ENCODE peak calls at places on chromosome 16, in five cellular contexts. M is omental fat pad, Q is AG04450, J is heart right ventricle, Z is kidney. B is an unnamed sample.
A peak's percentile ranks its signal among the peaks of the same experiment; 100 is the strongest.

GRCh38 chr16:20915733-20916132 is 15.2 kb downstream of the LYRM1 start:
- DNase-seq in Z (no peak), J (no peak), Q (no peak), M (no peak), B (no peak)

GRCh38 chr16:51538707-51539604 is 387.9 kb upstream of the SALL1 start:
- DNase-seq in M (no peak), Z (no peak), Q (peak; percentile 67), J (no peak), B (no peak)

GRCh38 chr16:49890876-49891275 is 35.0 kb upstream of the ZNF423 start:
- DNase-seq in M (no peak), J (no peak), Q (no peak), Z (no peak), B (no peak)

GRCh38 chr16:75491876-75492275 is 3.4 kb downstream of the CHST6 start:
- DNase-seq in Q (no peak), Z (no peak), M (no peak), J (no peak), B (no peak)

GRCh38 chr16:28496844-28497243 is 2.4 kb downstream of the APOBR start:
- DNase-seq in Z (no peak), M (no peak), Q (no peak), J (no peak), B (no peak)

GRCh38 chr16:72835041-72835440 is 212.9 kb downstream of the ZFHX3 start:
- DNase-seq in Z (no peak), J (no peak), Q (no peak), M (no peak), B (no peak)

GRCh38 chr16:426906-427249 is 1.4 kb downstream of the RAB11FIP3 start:
- DNase-seq in Q (no peak), M (no peak), J (no peak), Z (no peak), B (no peak)

GRCh38 chr16:79997257-79997656 is 396.7 kb upstream of the MAF start:
- DNase-seq in Q (peak; percentile 2), J (no peak), Z (no peak), M (no peak), B (no peak)

GRCh38 chr16:72850021-72850420 is 197.9 kb downstream of the ZFHX3 start:
- DNase-seq in Z (no peak), Q (no peak), M (no peak), J (no peak), B (no peak)

GRCh38 chr16:83058376-83058775 is 431.6 kb downstream of the CDH13 start:
- DNase-seq in M (no peak), Z (no peak), J (no peak), Q (no peak), B (no peak)

GRCh38 chr16:57723170-57723569 is 12.4 kb upstream of the KATNB1 start:
- DNase-seq in Q (no peak), J (no peak), Z (no peak), M (no peak), B (no peak)
- TF ChIP-seq CTCF in Q (no peak), J (peak; percentile 9), Z (peak; percentile 23), M (no peak), B (peak; percentile 33)

DNA sequence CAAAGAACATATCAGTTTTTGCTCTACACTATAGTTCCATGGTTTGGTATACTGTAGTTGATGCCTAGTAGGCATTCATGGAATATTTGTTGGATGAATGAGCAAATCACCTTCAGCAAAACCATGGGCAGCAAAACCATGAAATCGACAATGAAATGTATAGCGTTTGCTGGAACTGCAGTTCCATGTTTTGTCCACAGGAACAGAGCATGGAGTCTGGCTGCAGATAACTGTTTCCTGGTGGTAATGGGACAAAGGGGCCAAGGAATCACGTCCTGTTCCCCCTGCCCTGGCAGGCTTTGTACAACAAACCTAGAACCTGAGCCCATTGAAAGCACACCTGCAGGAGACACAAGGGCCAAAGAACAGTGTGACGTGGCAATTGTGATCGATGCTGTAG is 101.1 kb downstream of the USP31 start:
- DNase-seq in Z (no peak), Q (no peak), M (no peak), J (no peak), B (no peak)
- TF ChIP-seq CTCF in Z (no peak), Q (no peak), M (no peak), J (no peak), B (peak; percentile 20)

GRCh38 chr16:30082545-30083090 is 6.8 kb downstream of the PPP4C start:
- DNase-seq in Q (no peak), J (no peak), Z (no peak), M (no peak), B (no peak)
- TF ChIP-seq CTCF in Q (peak; percentile 20), J (no peak), Z (no peak), M (no peak), B (no peak)

DNA sequence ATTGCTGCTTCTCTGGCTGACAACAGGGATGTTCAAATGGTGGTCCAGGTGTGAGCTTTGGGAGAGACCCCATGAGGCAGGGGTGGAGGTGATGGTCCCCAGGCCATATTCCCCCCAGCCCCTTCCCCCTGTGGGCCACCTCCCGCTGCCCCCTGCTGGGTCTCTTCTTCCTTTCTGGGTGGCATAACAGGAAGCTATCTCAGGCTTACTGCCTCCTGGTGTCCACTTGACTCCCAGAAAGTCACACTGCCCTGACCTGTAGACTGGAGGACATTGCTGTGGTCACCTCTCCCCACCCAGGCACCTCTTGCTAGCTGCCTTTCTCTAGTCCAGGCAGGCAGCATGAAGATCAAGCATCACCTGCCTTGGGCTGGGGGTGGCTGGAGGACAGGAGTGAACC is 46.4 kb upstream of the PLCG2 start:
- DNase-seq in J (no peak), Q (no peak), Z (no peak), M (no peak), B (no peak)
- TF ChIP-seq CTCF in J (no peak), Q (no peak), Z (no peak), M (no peak), B (no peak)

GRCh38 chr16:57720142-57720575 is 15.4 kb upstream of the KATNB1 start:
- DNase-seq in J (peak; percentile 54), Q (peak; percentile 20), M (no peak), Z (no peak), B (no peak)
- TF ChIP-seq CTCF in J (peak; percentile 62), Q (peak; percentile 78), M (no peak), Z (peak; percentile 66), B (no peak)

GRCh38 chr16:87445486-87445885 is 47.3 kb downstream of the ZCCHC14 start:
- DNase-seq in M (no peak), Z (no peak), J (no peak), Q (no peak), B (no peak)

GRCh38 chr16:87447323-87447722 is 45.5 kb downstream of the ZCCHC14 start:
- DNase-seq in Z (no peak), Q (peak; percentile 92), M (no peak), J (no peak), B (no peak)

GRCh38 chr16:87448866-87449265 is 44.0 kb downstream of the ZCCHC14 start:
- DNase-seq in Q (no peak), Z (no peak), M (no peak), J (no peak), B (no peak)

GRCh38 chr16:87443964-87444363 is 48.9 kb downstream of the ZCCHC14 start:
- DNase-seq in J (no peak), Q (no peak), Z (no peak), M (no peak), B (no peak)

DNA sequence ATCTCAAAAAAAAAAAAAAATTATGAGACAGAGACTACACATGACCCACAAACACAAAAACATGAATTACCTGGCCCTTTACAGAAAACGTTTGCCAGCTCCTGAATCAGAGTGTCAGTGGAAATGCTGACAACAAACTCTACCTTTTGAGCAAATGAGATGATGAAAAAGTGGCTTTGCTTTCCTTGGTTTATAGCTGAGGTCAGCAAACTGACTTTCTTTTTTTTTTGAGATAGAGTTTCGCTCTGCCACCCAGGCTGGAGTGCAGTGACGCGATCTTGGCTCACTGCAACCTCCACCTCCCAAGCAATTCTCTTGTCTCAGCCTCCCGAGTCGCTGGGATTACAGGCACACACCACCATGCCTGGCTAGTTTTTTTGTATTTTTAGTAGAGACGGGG is 46.3 kb downstream of the ZCCHC14 start:
- DNase-seq in Q (no peak), Z (no peak), M (no peak), J (no peak), B (no peak)
- TF ChIP-seq CTCF in Q (no peak), Z (no peak), M (no peak), J (no peak), B (no peak)

B was measured in mesothelial cell of epicardium.